ENCODE peak calls at places on chromosomes 13 and 19, in seven cellular contexts. A, S, T, J, H, W and B are unnamed samples.

GRCh38 chr19:55358943-55359908 is 3.8 kb downstream of the GARIN5B start:
- DNase-seq in W (no peak), S (no peak), A (no peak), J (no peak), H (no peak), T (no peak), B (no peak)

GRCh38 chr13:20168396-20168795 is 7.5 kb upstream of the GJA3 start:
- DNase-seq in J (no peak), T (no peak), A (no peak), H (no peak), W (no peak), S (no peak), B (no peak)

GRCh38 chr13:114035583-114036501 is 62.0 kb upstream of the C13orf46 start:
- DNase-seq in T (peak), A (no peak), J (no peak), W (no peak), H (no peak), S (no peak), B (peak)

GRCh38 chr13:25170554-25171107 is 1.5 kb downstream of the AMER2 start:
- DNase-seq in S (no peak), H (no peak), A (peak), J (peak), T (no peak), W (no peak), B (no peak)

GRCh38 chr13:37510441-37510840 is 88.1 kb downstream of the POSTN start:
- DNase-seq in T (no peak), W (no peak), H (no peak), S (no peak), J (no peak), A (no peak), B (no peak)

GRCh38 chr13:31870511-31870910 is 131.2 kb downstream of the RXFP2 start:
- DNase-seq in J (no peak), A (no peak), W (no peak), T (no peak), S (no peak), H (no peak), B (no peak)

GRCh38 chr13:27353166-27353583 is 71.2 kb upstream of the GTF3A start:
- DNase-seq in H (no peak), J (peak), A (peak), T (peak), S (no peak), W (no peak), B (peak)

GRCh38 chr13:75368167-75368566 is 113.8 kb downstream of the TBC1D4 start:
- DNase-seq in H (no peak), A (no peak), S (no peak), J (no peak), T (peak), W (no peak), B (peak)

GRCh38 chr19:17762505-17763229 is 11.4 kb downstream of the FCHO1 start:
- DNase-seq in S (peak), J (peak), W (no peak), T (peak), H (no peak), A (no peak), B (peak)

GRCh38 chr13:51801631-51802099 is 2.3 kb downstream of the DHRS12 start:
- DNase-seq in J (peak), T (no peak), H (no peak), S (no peak), W (no peak), A (no peak), B (no peak)

GRCh38 chr19:33234092-33234491 is 8.4 kb upstream of the SLC7A10 start:
- DNase-seq in A (no peak), T (no peak), H (no peak), S (no peak), J (no peak), W (no peak), B (no peak)

GRCh38 chr13:68170961-68171360 is 940.8 kb upstream of the PCDH9 start:
- DNase-seq in J (no peak), S (no peak), H (no peak), T (no peak), A (no peak), W (no peak), B (no peak)

GRCh38 chr13:54852831-54853230 is 1824.2 kb downstream of the OLFM4 start:
- DNase-seq in W (no peak), S (no peak), H (no peak), A (no peak), T (no peak), J (no peak), B (no peak)

GRCh38 chr19:46069841-46070341 is 29.1 kb upstream of the IGFL4 start:
- DNase-seq in H (no peak), W (no peak), S (no peak), T (peak), A (no peak), J (no peak), B (peak)

GRCh38 chr19:31504221-31504620 is 155.0 kb upstream of the TSHZ3 start:
- DNase-seq in A (no peak), S (no peak), W (no peak), T (no peak), J (no peak), H (no peak), B (no peak)